ENCODE peak calls at places on chromosomes 16 and 17, in five cellular contexts. J, K, R, F and N are unnamed samples.

GRCh38 chr17:63024716-63025115 is 58.7 kb downstream of the TANC2 start:
- DNase-seq in J (peak), K (peak), F (peak), R (no peak), N (no peak)

GRCh38 chr17:62892870-62893338 is 73.1 kb upstream of the TANC2 start:
- DNase-seq in J (peak), F (peak), K (peak), R (no peak), N (no peak)

GRCh38 chr16:57235128-57236092 is 9.6 kb upstream of the ARL2BP start:
- DNase-seq in F (peak), K (peak), J (peak), R (no peak), N (no peak)

GRCh38 chr17:61947367-61948078 is 19.7 kb upstream of the INTS2 start:
- DNase-seq in J (no peak), R (no peak), F (no peak), K (no peak), N (no peak)

GRCh38 chr17:30323262-30323894 is 10.5 kb downstream of the TMIGD1 start:
- DNase-seq in R (no peak), F (no peak), K (no peak), J (no peak), N (peak)

GRCh38 chr16:66695474-66695934 is 1.0 kb downstream of the CMTM4 start:
- DNase-seq in K (no peak), R (no peak), F (no peak), J (no peak), N (no peak)

GRCh38 chr16:2216330-2216729 is 1.7 kb upstream of the PGP start:
- DNase-seq in J (no peak), R (no peak), F (no peak), K (no peak), N (no peak)

GRCh38 chr17:44787271-44787940 is 28.6 kb downstream of the ADAM11 start:
- DNase-seq in K (no peak), J (no peak), R (peak), F (no peak), N (no peak)

GRCh38 chr16:19304670-19305240 is 19.2 kb downstream of the CLEC19A start:
- DNase-seq in F (no peak), R (no peak), K (no peak), J (peak), N (no peak)

GRCh38 chr17:64087252-64088005 is 42.5 kb downstream of the ERN1 start:
- DNase-seq in J (no peak), F (no peak), K (no peak), R (no peak), N (no peak)

GRCh38 chr17:38507436-38507835 is 79.2 kb downstream of the ARHGAP23 start:
- DNase-seq in R (peak), K (no peak), J (no peak), F (no peak), N (no peak)

GRCh38 chr16:77618011-77618410 is 104.3 kb upstream of the NUDT7 start:
- DNase-seq in K (no peak), R (no peak), J (peak), F (peak), N (no peak)

GRCh38 chr17:29163563-29163962 is 16.6 kb downstream of the MYO18A start:
- DNase-seq in J (no peak), K (peak), F (no peak), R (no peak), N (no peak)

GRCh38 chr16:86806838-86807351 is 228.5 kb downstream of the FOXL1 start:
- DNase-seq in F (no peak), J (peak), K (no peak), R (peak), N (no peak)

GRCh38 chr17:19302791-19303233 is 59.7 kb downstream of the B9D1 start:
- DNase-seq in F (no peak), K (no peak), R (no peak), J (no peak), N (no peak)

GRCh38 chr17:65235284-65235683 is 98.1 kb downstream of the RGS9 start:
- DNase-seq in F (no peak), K (no peak), J (no peak), R (no peak), N (no peak)

GRCh38 chr16:19344224-19344801 is 58.8 kb downstream of the CLEC19A start:
- DNase-seq in R (no peak), K (no peak), F (no peak), J (no peak), N (no peak)

GRCh38 chr16:85199069-85199725 is 86.9 kb upstream of the CIBAR2 start:
- DNase-seq in K (no peak), F (no peak), J (no peak), R (no peak), N (no peak)

GRCh38 chr16:68423771-68424170 is 24.5 kb downstream of the SMPD3 start:
- DNase-seq in R (no peak), F (no peak), K (no peak), J (no peak), N (no peak)

GRCh38 chr17:72321886-72322285 is 201.1 kb downstream of the SOX9 start:
- DNase-seq in R (no peak), K (no peak), J (no peak), F (no peak), N (no peak)

GRCh38 chr17:58329808-58330543 is 1.4 kb upstream of the TSPOAP1 start:
- DNase-seq in K (no peak), F (no peak), J (no peak), R (no peak), N (peak)

GRCh38 chr16:28089992-28090365 is 26.5 kb upstream of the GSG1L start:
- DNase-seq in K (no peak), F (no peak), J (no peak), R (no peak), N (no peak)

GRCh38 chr16:86931410-86931941 is 353.1 kb downstream of the FOXL1 start:
- DNase-seq in R (peak), F (peak), J (peak), K (peak), N (no peak)

GRCh38 chr17:71801301-71801700 is 319.5 kb upstream of the SOX9 start:
- DNase-seq in F (peak), J (peak), K (peak), R (no peak), N (no peak)

GRCh38 chr17:8384801-8385335 is 1.9 kb upstream of the RPL26 start:
- DNase-seq in J (peak), R (peak), K (peak), F (peak), N (no peak)

GRCh38 chr17:21453144-21453982 is 77.2 kb downstream of the KCNJ12 start:
- DNase-seq in J (no peak), K (no peak), R (peak), F (no peak), N (no peak)

GRCh38 chr17:64028874-64029464 is 8.5 kb upstream of the ICAM2 start:
- DNase-seq in R (peak), J (peak), F (peak), K (peak), N (peak)

GRCh38 chr17:81684442-81684911 is 666 bp downstream of the HGS start:
- DNase-seq in R (peak), K (peak), J (no peak), F (peak), N (no peak)

GRCh38 chr17:47801176-47801765 is 20.3 kb downstream of the OSBPL7 start:
- DNase-seq in K (no peak), J (no peak), F (no peak), R (no peak), N (no peak)

GRCh38 chr17:78176548-78177025 is 8.2 kb downstream of the SYNGR2 start:
- DNase-seq in K (peak), F (peak), J (peak), R (peak), N (peak)

GRCh38 chr17:61411114-61411943 is 11.7 kb downstream of the TBX2 start:
- DNase-seq in K (peak), R (peak), F (peak), J (peak), N (no peak)

GRCh38 chr17:2909164-2909852 is 113.1 kb downstream of the RAP1GAP2 start:
- DNase-seq in R (no peak), F (no peak), K (no peak), J (no peak), N (no peak)

GRCh38 chr16:81778861-81779539 is at the start of gene PLCG2:
- DNase-seq in K (no peak), R (peak), F (no peak), J (peak), N (peak)

GRCh38 chr16:19046062-19046461 is 21.4 kb upstream of the COQ7 start:
- DNase-seq in R (no peak), F (no peak), K (no peak), J (no peak), N (no peak)

GRCh38 chr17:39763046-39763800 is 25.5 kb downstream of the GRB7 start:
- DNase-seq in F (peak), K (peak), R (no peak), J (peak), N (no peak)

GRCh38 chr16:4373909-4374742 is 2.5 kb downstream of the VASN start:
- DNase-seq in J (peak), F (peak), K (peak), R (peak), N (no peak)

DNA sequence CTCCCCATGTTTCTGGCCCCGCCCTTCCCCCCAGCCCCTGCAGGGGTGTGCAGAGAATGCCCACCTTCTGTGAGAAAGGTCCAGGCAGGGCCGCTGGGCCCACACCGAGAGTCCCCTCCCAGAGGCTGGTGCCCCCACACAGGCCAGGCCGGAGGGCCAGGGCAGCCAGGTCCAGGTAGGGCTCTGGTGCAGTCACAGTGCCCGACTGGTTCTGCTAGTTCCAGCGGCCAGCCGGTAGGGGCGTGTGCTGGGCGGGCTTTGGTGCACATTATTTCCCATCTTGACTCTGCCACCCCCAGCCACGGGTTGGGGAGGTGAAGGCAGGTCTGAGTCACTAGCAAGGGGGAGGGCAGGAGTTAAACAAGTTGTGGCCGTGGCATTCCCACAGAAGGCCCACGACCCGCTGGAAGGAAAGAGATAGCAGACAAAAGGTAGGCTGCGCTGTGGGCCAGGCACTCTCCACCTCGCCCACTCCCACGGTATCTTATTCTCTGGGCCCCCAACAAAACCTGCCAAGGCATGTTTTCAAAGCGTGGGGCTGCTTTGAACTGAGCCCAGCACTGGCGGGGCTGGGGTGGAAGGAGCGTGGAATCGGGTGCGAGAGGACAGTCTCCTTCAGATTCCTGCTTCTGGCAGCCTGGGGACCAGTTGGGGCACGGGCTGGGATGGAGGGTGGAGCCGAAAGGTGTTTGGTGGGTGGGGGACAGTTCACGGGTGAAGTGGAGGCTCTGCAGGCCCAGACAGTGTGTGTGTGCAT is 1.9 kb downstream of the EPN3 start:
- DNase-seq in K (no peak), F (no peak), R (peak), J (peak), N (no peak)
- H3K4me3 ChIP-seq in K (no peak), F (no peak), R (peak), J (no peak), N (no peak)

DNA sequence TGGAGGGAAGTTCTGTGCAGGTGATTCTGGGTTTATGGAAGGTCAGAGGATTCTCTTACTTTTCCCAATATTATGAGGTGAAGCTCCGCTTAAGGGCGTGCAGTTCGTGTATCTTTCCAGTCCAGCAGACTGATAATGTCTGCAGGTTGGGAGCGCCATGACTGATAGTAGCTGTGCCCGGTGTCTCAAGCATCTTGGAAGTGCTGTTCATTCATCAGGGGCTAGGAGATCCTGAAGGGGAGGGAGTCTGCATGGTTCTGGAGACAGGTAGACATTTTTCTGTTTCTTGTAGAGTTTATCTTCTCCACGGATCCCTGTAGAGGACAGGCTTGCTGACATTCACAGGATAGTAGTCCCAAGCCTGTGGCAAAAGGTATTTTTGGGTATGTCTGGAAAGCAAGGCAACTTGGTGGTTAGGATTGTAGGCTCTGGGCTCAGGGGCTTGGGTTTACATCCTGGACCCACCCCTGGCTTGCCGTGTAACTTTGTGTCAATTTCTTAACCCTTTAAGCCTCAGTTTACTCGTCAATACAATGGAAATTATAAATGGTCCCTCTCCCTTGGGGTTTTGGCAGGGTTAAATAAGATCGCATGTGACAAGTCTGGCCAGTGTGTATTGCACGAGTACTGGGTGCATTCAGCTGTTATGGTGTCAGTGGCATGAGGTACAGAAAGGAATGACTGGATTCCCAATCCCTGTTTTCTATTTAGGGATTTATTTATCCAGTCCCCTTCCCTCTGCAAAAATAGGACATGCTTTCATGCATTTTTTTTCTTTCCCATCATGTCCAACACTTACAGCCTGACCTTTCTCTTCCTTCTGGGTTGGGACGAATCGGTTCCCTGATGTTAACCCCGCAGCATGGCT is 8.2 kb downstream of the HLF start:
- DNase-seq in J (no peak), K (no peak), R (no peak), F (no peak), N (no peak)
- H3K4me3 ChIP-seq in J (no peak), K (no peak), R (no peak), F (no peak), N (no peak)

GRCh38 chr17:4097165-4097960 is 45.5 kb downstream of the ZZEF1 start:
- DNase-seq in J (no peak), F (no peak), R (no peak), K (no peak), N (no peak)
- H3K4me3 ChIP-seq in J (no peak), F (no peak), R (no peak), K (no peak), N (no peak)

DNA sequence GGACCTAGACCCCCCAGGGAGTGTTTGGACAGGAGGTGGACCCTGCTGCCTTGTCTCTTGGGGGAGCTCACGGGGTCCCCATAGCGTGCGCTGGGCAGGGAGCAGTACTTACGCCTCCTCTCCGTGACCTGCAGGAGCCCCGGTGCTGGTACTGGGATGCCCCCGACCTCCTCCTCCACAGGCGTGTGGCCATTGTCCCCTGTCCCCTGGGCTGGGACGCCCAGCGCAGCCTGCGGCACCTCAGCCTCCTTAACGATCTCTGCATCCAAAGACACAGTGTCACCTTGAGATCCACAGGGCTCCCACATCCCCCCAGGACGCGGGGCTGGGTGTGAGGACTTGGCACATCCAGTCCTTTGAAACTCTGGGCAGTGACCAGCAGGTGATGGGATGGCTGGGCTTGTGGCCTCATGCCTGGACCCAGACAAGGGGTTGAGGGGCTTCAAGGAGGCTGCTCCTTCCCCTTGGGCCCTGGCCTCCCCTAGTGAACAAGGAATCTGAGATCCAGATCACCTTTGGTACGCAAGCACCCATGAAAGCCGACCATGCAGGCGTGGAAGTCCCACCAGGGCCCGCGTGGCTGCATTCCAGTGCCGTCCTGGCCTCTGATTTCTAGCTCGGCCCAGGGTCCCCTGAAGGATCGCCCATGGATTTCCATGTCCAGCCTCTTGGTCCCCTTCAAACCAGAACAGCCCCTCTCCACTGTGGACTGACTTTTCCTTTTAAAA is 9.9 kb downstream of the DBNDD1 start:
- DNase-seq in J (no peak), R (no peak), K (no peak), F (no peak), N (no peak)
- H3K4me3 ChIP-seq in J (no peak), R (no peak), K (no peak), F (no peak), N (peak)

GRCh38 chr16:12904041-12904671 is 2.8 kb downstream of the SHISA9 start:
- DNase-seq in R (peak), K (no peak), F (no peak), J (no peak), N (no peak)
- H3K4me3 ChIP-seq in R (peak), K (no peak), F (no peak), J (no peak), N (no peak)

GRCh38 chr17:75721463-75722011 is 278 bp downstream of the ITGB4 start:
- DNase-seq in R (no peak), J (peak), F (no peak), K (no peak), N (no peak)
- H3K4me3 ChIP-seq in R (peak), J (no peak), F (peak), K (no peak), N (no peak)